ENCODE peak calls at places on chromosome 1, in nine cellular contexts. G, F, U, E, S, X, Z, B and D are unnamed samples.
A peak's percentile ranks its signal among the peaks of the same experiment; 100 is the strongest.

GRCh38 chr1:85617582-85618237 is 37.1 kb downstream of the CCN1 start:
- DNase-seq in G (no peak), F (no peak), U (no peak), E (no peak), S (no peak), X (peak; percentile 70), Z (no peak), B (peak; percentile 34), D (no peak)

GRCh38 chr1:40059292-40059959 is 18.9 kb downstream of the CAP1 start:
- DNase-seq in G (no peak), F (no peak), U (no peak), E (no peak), S (no peak), X (peak; percentile 68), Z (peak; percentile 86), B (peak; percentile 88), D (no peak)

GRCh38 chr1:17581389-17582123 is 42.1 kb downstream of the ARHGEF10L start:
- DNase-seq in G (no peak), F (no peak), U (no peak), E (no peak), S (no peak), X (no peak), Z (no peak), B (no peak), D (no peak)

GRCh38 chr1:156692958-156693857 is 12.2 kb downstream of the CRABP2 start:
- DNase-seq in G (no peak), F (no peak), U (no peak), E (no peak), S (no peak), X (no peak), Z (no peak), B (no peak), D (no peak)

GRCh38 chr1:245999697-246000637 is 507.1 kb downstream of the SMYD3 start:
- DNase-seq in G (no peak), F (no peak), U (no peak), E (no peak), S (no peak), X (no peak), Z (no peak), B (no peak), D (no peak)

GRCh38 chr1:108643492-108644333 is 17.2 kb downstream of the HENMT1 start:
- DNase-seq in G (no peak), F (peak; percentile 47), U (no peak), E (peak; percentile 61), S (no peak), X (peak; percentile 75), Z (peak; percentile 3), B (peak; percentile 88), D (peak; percentile 58)

GRCh38 chr1:198653815-198654413 is 15.1 kb downstream of the PTPRC start:
- DNase-seq in G (no peak), F (no peak), U (no peak), E (no peak), S (no peak), X (no peak), Z (no peak), B (no peak), D (no peak)

GRCh38 chr1:3649342-3650247 is at the start of gene WRAP73:
- DNase-seq in G (peak; percentile 91), F (peak; percentile 57), U (peak; percentile 66), E (peak; percentile 80), S (peak; percentile 95), X (peak; percentile 84), Z (peak; percentile 78), B (peak; percentile 92), D (peak; percentile 66)

GRCh38 chr1:89633745-89634625 is 1.1 kb downstream of the LRRC8C start:
- DNase-seq in G (no peak), F (no peak), U (no peak), E (no peak), S (peak; percentile 29), X (no peak), Z (no peak), B (peak; percentile 53), D (no peak)

GRCh38 chr1:42730002-42730401 is 10.0 kb downstream of the CLDN19 start:
- DNase-seq in G (peak; percentile 32), F (no peak), U (no peak), E (no peak), S (no peak), X (no peak), Z (no peak), B (no peak), D (no peak)

GRCh38 chr1:23865543-23865930 is 2.6 kb downstream of the FUCA1 start:
- DNase-seq in G (no peak), F (peak; percentile 48), U (no peak), E (peak; percentile 18), S (no peak), X (peak; percentile 100), Z (no peak), B (peak; percentile 10), D (peak; percentile 1)

GRCh38 chr1:89005286-89006151 is 13.1 kb upstream of the KYAT3 start:
- DNase-seq in G (no peak), F (no peak), U (no peak), E (no peak), S (no peak), X (no peak), Z (no peak), B (no peak), D (no peak)

GRCh38 chr1:14403961-14404645 is 194.4 kb upstream of the KAZN start:
- DNase-seq in G (no peak), F (no peak), U (no peak), E (no peak), S (no peak), X (no peak), Z (no peak), B (no peak), D (no peak)

GRCh38 chr1:94974824-94975223 is 47.9 kb upstream of the CNN3 start:
- DNase-seq in G (no peak), F (peak; percentile 56), U (no peak), E (peak; percentile 64), S (no peak), X (peak; percentile 73), Z (no peak), B (no peak), D (no peak)